ENCODE peak calls at places on chromosomes 4 and X, in nine cellular contexts. Z is RWPE1; H is glutamatergic neuron; P is lower leg skin; A is heart right ventricle; K is fibroblast of lung; N is CD8-positive, alpha-beta T cell; V is breast epithelium; J is cardiac fibroblast. Y is an unnamed sample.

GRCh38 chr4:140326395-140326993 is 47.0 kb upstream of the SCOC start:
- DNase-seq in Z (peak), H (no peak), P (no peak), A (no peak), K (peak), N (no peak), V (no peak), J (peak), Y (no peak)

GRCh38 chr4:141391293-141391692 is 170.6 kb downstream of the ZNF330 start:
- DNase-seq in Z (no peak), H (no peak), P (no peak), A (no peak), K (peak), N (no peak), V (no peak), J (no peak), Y (no peak)

GRCh38 chr4:99679204-99679603 is 21.6 kb upstream of the C4orf54 start:
- DNase-seq in Z (no peak), H (no peak), P (no peak), A (peak), K (no peak), N (no peak), V (no peak), J (peak), Y (no peak)

GRCh38 chr4:948936-949300 is 16.7 kb downstream of the TMEM175 start:
- DNase-seq in Z (no peak), H (no peak), P (no peak), A (no peak), K (no peak), N (no peak), V (peak), J (no peak), Y (no peak)

GRCh38 chr4:26576171-26576829 is 7.6 kb upstream of the TBC1D19 start:
- DNase-seq in Z (no peak), H (no peak), P (no peak), A (peak), K (peak), N (no peak), V (no peak), J (peak), Y (no peak)

GRCh38 chr4:65653740-65654361 is 16.4 kb downstream of the EPHA5 start:
- DNase-seq in Z (no peak), H (no peak), P (no peak), A (no peak), K (peak), N (no peak), V (no peak), J (peak), Y (no peak)

GRCh38 chrX:3549442-3549875 is 164.0 kb downstream of the PRKX start:
- DNase-seq in Z (no peak), H (peak), P (no peak), A (peak), K (no peak), N (no peak), V (peak), J (peak), Y (no peak)

GRCh38 chr4:8643441-8643840 is 50.9 kb downstream of the CPZ start:
- DNase-seq in Z (no peak), H (no peak), P (no peak), A (no peak), K (no peak), N (no peak), V (no peak), J (no peak), Y (no peak)

GRCh38 chr4:184801781-184802180 is 24.0 kb downstream of the ACSL1 start:
- DNase-seq in Z (peak), H (no peak), P (no peak), A (no peak), K (peak), N (no peak), V (no peak), J (no peak), Y (no peak)

GRCh38 chrX:129525162-129525561 is 1.9 kb upstream of the SMARCA1 start:
- DNase-seq in Z (no peak), H (no peak), P (no peak), A (no peak), K (no peak), N (no peak), V (no peak), J (peak), Y (no peak)

GRCh38 chr4:80611366-80611765 is 275.8 kb downstream of the CFAP299 start:
- DNase-seq in Z (no peak), H (no peak), P (no peak), A (no peak), K (no peak), N (no peak), V (no peak), J (no peak), Y (no peak)

GRCh38 chr4:13514722-13515121 is 29.6 kb downstream of the NKX3-2 start:
- DNase-seq in Z (no peak), H (no peak), P (no peak), A (no peak), K (no peak), N (no peak), V (no peak), J (no peak), Y (no peak)

GRCh38 chrX:39603291-39603690 is 494.5 kb downstream of the BCOR start:
- DNase-seq in Z (no peak), H (no peak), P (no peak), A (no peak), K (no peak), N (no peak), V (no peak), J (no peak), Y (no peak)

GRCh38 chr4:169092889-169093522 is 83.0 kb upstream of the CBR4 start:
- DNase-seq in Z (no peak), H (no peak), P (no peak), A (no peak), K (no peak), N (no peak), V (no peak), J (no peak), Y (no peak)

GRCh38 chrX:22278375-22278774 is 5.7 kb downstream of the CBLL2 start:
- DNase-seq in Z (no peak), H (no peak), P (no peak), A (no peak), K (no peak), N (no peak), V (no peak), J (peak), Y (no peak)

GRCh38 chrX:18422325-18422724 is 3.1 kb upstream of the CDKL5 start:
- DNase-seq in Z (no peak), H (no peak), P (no peak), A (no peak), K (peak), N (no peak), V (no peak), J (peak), Y (no peak)

GRCh38 chr4:25884040-25884788 is 21.4 kb upstream of the SEL1L3 start:
- DNase-seq in Z (no peak), H (no peak), P (no peak), A (no peak), K (peak), N (no peak), V (no peak), J (peak), Y (no peak)

GRCh38 chrX:152897216-152898144 is at the start of gene ZNF185:
- DNase-seq in Z (peak), H (no peak), P (no peak), A (no peak), K (peak), N (no peak), V (peak), J (peak), Y (no peak)

GRCh38 chr4:90415116-90415515 is 287.9 kb downstream of the CCSER1 start:
- DNase-seq in Z (no peak), H (no peak), P (no peak), A (no peak), K (no peak), N (no peak), V (no peak), J (no peak), Y (no peak)

GRCh38 chr4:82786004-82786400 is 12.6 kb downstream of the SCD5 start:
- DNase-seq in Z (no peak), H (no peak), P (no peak), A (no peak), K (peak), N (no peak), V (no peak), J (no peak), Y (no peak)

GRCh38 chr4:140300271-140300970 is 73.0 kb upstream of the SCOC start:
- DNase-seq in Z (peak), H (no peak), P (peak), A (no peak), K (peak), N (no peak), V (no peak), J (peak), Y (no peak)

GRCh38 chr4:176709417-176709816 is 83.3 kb downstream of the VEGFC start:
- DNase-seq in Z (no peak), H (no peak), P (no peak), A (no peak), K (peak), N (no peak), V (no peak), J (peak), Y (no peak)

GRCh38 chrX:6311540-6311939 is 82.9 kb upstream of the NLGN4X start:
- DNase-seq in Z (no peak), H (no peak), P (no peak), A (no peak), K (no peak), N (no peak), V (no peak), J (no peak), Y (no peak)

GRCh38 chr4:110620352-110621327 is 2.2 kb downstream of the PITX2 start:
- DNase-seq in Z (peak), H (peak), P (no peak), A (no peak), K (peak), N (no peak), V (no peak), J (no peak), Y (no peak)

GRCh38 chr4:7759221-7759620 is 180.4 kb downstream of the AFAP1 start:
- DNase-seq in Z (no peak), H (no peak), P (no peak), A (no peak), K (no peak), N (peak), V (no peak), J (no peak), Y (no peak)

GRCh38 chr4:133148690-133149363 is at the start of gene PCDH10:
- DNase-seq in Z (peak), H (peak), P (peak), A (peak), K (peak), N (no peak), V (peak), J (peak), Y (peak)

GRCh38 chrX:153900806-153901752 is 3.4 kb upstream of the AVPR2 start:
- DNase-seq in Z (peak), H (peak), P (peak), A (peak), K (peak), N (peak), V (no peak), J (peak), Y (no peak)

GRCh38 chr4:175139205-175139604 is 221.0 kb downstream of the ADAM29 start:
- DNase-seq in Z (no peak), H (no peak), P (no peak), A (no peak), K (no peak), N (no peak), V (no peak), J (no peak), Y (no peak)

GRCh38 chrX:71195959-71196727 is 26.9 kb upstream of the GJB1 start:
- DNase-seq in Z (no peak), H (no peak), P (no peak), A (no peak), K (no peak), N (peak), V (no peak), J (no peak), Y (no peak)

GRCh38 chr4:152618971-152619370 is 60.8 kb downstream of the TMEM154 start:
- DNase-seq in Z (peak), H (no peak), P (no peak), A (no peak), K (no peak), N (no peak), V (no peak), J (no peak), Y (no peak)

GRCh38 chr4:152609460-152609859 is 70.3 kb downstream of the TMEM154 start:
- DNase-seq in Z (no peak), H (no peak), P (no peak), A (no peak), K (no peak), N (no peak), V (no peak), J (no peak), Y (no peak)

GRCh38 chr4:152616804-152617203 is 63.0 kb downstream of the TMEM154 start:
- DNase-seq in Z (no peak), H (no peak), P (no peak), A (no peak), K (no peak), N (no peak), V (no peak), J (no peak), Y (no peak)

GRCh38 chr4:152614337-152614736 is 65.5 kb downstream of the TMEM154 start:
- DNase-seq in Z (peak), H (no peak), P (no peak), A (no peak), K (no peak), N (no peak), V (no peak), J (no peak), Y (no peak)

GRCh38 chr4:152613841-152614240 is 66.0 kb downstream of the TMEM154 start:
- DNase-seq in Z (no peak), H (no peak), P (no peak), A (no peak), K (no peak), N (no peak), V (no peak), J (no peak), Y (no peak)
- TF ChIP-seq CTCF in Z (no peak), H (no peak), P (no peak), A (no peak), K (no peak), N (no peak), V (no peak), J (no peak), Y (no peak)

DNA sequence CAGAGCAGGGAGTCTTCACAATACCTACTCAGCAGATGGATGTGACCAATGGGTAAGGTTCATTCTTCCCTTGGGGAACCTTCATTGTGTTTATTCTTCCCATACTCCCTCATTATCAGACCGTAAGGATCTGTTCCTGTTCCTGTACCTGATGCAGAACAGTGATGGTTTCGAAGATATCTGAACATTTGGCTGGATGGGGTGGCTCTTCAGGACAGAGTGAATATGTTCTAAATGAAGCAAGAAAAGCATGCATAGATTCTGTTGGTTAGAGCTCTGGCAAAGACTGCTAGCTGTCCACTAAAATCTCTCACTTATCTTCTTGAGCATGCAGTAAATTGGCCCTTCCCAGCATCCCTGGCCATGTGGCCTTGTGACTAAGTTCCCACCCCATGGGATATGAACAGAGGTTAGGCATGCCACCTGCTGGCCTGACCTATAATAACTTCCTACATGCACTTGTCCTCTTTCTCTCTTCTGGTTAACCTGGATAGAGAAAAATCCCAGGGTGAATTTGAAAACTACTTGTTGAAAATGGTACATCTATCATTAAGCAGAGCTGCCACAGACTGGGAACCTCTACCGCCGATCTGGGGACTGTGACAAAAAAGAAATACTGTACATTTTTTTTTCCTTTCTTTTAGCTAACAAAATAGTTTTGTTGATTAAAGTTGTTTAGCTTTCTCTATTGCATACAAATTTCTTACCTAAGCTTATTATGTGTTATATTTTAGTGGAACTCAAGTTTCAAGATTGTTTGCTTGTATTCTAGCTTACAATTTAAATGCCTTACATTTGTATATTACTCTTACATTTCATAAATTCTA is 60.0 kb upstream of the BANK1 start:
- DNase-seq in Z (peak), H (peak), P (peak), A (peak), K (peak), N (peak), V (no peak), J (peak), Y (peak)
- TF ChIP-seq CTCF in Z (peak), H (peak), P (no peak), A (peak), K (peak), N (peak), V (peak), J (peak), Y (no peak)

GRCh38 chrX:150680974-150681373 is 12.2 kb upstream of the MTMR1 start:
- DNase-seq in Z (peak), H (no peak), P (no peak), A (no peak), K (peak), N (no peak), V (no peak), J (peak), Y (no peak)
- TF ChIP-seq CTCF in Z (peak), H (no peak), P (no peak), A (peak), K (no peak), N (no peak), V (no peak), J (peak), Y (no peak)

GRCh38 chr4:2755821-2756690 is at the start of gene TNIP2:
- DNase-seq in Z (peak), H (peak), P (peak), A (peak), K (peak), N (peak), V (peak), J (peak), Y (no peak)
- TF ChIP-seq CTCF in Z (peak), H (no peak), P (no peak), A (peak), K (peak), N (peak), V (no peak), J (peak), Y (no peak)

GRCh38 chr4:98143001-98143899 is at the start of gene STPG2:
- DNase-seq in Z (peak), H (peak), P (peak), A (peak), K (peak), N (peak), V (peak), J (peak), Y (peak)
- TF ChIP-seq CTCF in Z (peak), H (peak), P (no peak), A (peak), K (peak), N (peak), V (no peak), J (peak), Y (no peak)

GRCh38 chrX:135112743-135113142 is 7.6 kb downstream of the ETDB start:
- DNase-seq in Z (no peak), H (no peak), P (no peak), A (no peak), K (no peak), N (no peak), V (no peak), J (no peak), Y (no peak)

GRCh38 chrX:135112096-135112729 is 8.1 kb downstream of the ETDB start:
- DNase-seq in Z (peak), H (no peak), P (no peak), A (no peak), K (peak), N (peak), V (no peak), J (peak), Y (no peak)

DNA sequence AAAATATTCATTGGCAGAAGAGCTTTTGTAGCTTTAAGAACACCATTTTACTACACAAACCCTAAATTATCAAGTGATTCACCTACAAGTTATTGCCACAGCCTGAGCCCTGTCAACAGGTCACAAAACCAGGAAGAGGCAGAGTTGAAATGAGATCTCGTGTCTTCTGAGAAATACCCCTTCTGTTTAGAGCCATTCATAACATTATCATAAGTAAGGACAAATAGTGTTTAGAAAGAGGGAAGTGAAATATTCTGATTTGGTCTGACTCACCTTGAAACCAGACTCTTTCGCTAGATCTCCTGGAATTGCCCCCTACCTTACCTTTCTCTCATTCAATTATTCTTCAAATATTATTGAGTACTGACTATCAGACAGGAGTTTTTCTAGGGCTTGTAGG is 5.9 kb downstream of the ETDB start:
- DNase-seq in Z (no peak), H (no peak), P (no peak), A (no peak), K (no peak), N (no peak), V (no peak), J (no peak), Y (no peak)
- TF ChIP-seq CTCF in Z (no peak), H (no peak), P (no peak), A (no peak), K (no peak), N (no peak), V (no peak), J (no peak), Y (no peak)

DNA sequence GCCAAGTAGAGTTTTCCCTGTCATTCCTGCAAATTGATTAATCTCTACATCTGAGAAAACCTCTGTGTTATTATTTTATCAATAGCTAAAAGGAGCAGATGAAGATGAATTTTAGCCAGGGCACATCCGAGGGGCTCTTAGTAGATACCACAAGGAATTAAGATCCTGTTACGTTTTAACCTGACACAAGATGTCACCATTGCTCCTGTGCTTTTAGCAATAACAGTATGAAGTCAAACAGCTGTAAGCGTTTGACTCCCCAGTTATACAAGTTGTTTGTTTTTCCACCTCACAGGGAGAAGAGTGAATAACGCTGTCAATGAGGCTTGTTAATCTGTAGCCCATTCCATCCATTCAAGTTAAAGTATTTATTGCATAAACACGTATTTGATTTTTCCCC is 76.0 kb upstream of the AP1S2 start:
- DNase-seq in Z (peak), H (no peak), P (no peak), A (no peak), K (peak), N (no peak), V (no peak), J (peak), Y (no peak)
- TF ChIP-seq CTCF in Z (no peak), H (no peak), P (no peak), A (peak), K (no peak), N (no peak), V (no peak), J (peak), Y (no peak)